ENCODE peak calls at places on chromosomes 1 and 21, in nine cellular contexts. C, Z, I, W, O, Q, Y, L and G are unnamed samples. For H3K9me3, the result is how much of the 10 kb centered on the place peaks cover.

GRCh38 chr1:234957330-234958065 is 171.1 kb downstream of the TOMM20 start:
- DNase-seq in C (peak), Z (peak), I (peak), W (peak), O (peak), Q (no peak), Y (peak), L (peak), G (no peak)

GRCh38 chr1:150487763-150488115 is 520 bp downstream of the TARS2 start:
- DNase-seq in C (no peak), Z (no peak), I (no peak), W (no peak), O (no peak), Q (no peak), Y (no peak), L (no peak), G (no peak)

GRCh38 chr21:41848533-41848932 is 30.6 kb downstream of the PRDM15 start:
- DNase-seq in C (no peak), Z (no peak), I (no peak), W (no peak), O (no peak), Q (no peak), Y (no peak), L (peak), G (no peak)

GRCh38 chr1:25784575-25785051 is 15.4 kb upstream of the SELENON start:
- DNase-seq in C (no peak), Z (no peak), I (no peak), W (no peak), O (no peak), Q (peak), Y (no peak), L (peak), G (no peak)

GRCh38 chr1:88180449-88181108 is 503.5 kb upstream of the PKN2 start:
- DNase-seq in C (peak), Z (peak), I (peak), W (peak), O (peak), Q (peak), Y (peak), L (peak), G (peak)

GRCh38 chr1:76433528-76433927 is 359.0 kb downstream of the ST6GALNAC3 start:
- DNase-seq in C (no peak), Z (no peak), I (no peak), W (no peak), O (no peak), Q (no peak), Y (no peak), L (no peak), G (no peak)

GRCh38 chr1:175073054-175073453 is 5.4 kb downstream of the TNN start:
- DNase-seq in C (no peak), Z (no peak), I (no peak), W (no peak), O (peak), Q (no peak), Y (no peak), L (no peak), G (no peak)

GRCh38 chr1:34663031-34663430 is 91.8 kb upstream of the GJB5 start:
- DNase-seq in C (no peak), Z (no peak), I (no peak), W (no peak), O (no peak), Q (no peak), Y (no peak), L (no peak), G (no peak)

GRCh38 chr1:6116137-6116536 is 64.0 kb downstream of the CHD5 start:
- DNase-seq in C (no peak), Z (no peak), I (no peak), W (no peak), O (no peak), Q (no peak), Y (no peak), L (peak), G (no peak)

GRCh38 chr1:228089520-228090380 is 7.2 kb downstream of the ARF1 start:
- DNase-seq in C (no peak), Z (no peak), I (no peak), W (no peak), O (no peak), Q (peak), Y (no peak), L (no peak), G (no peak)
- H3K9me3 ChIP-seq in C (under half), Z (under half), I (under half), W (under half), O (under half), Q (under half), Y (under half), L (under half), G (under half)

DNA sequence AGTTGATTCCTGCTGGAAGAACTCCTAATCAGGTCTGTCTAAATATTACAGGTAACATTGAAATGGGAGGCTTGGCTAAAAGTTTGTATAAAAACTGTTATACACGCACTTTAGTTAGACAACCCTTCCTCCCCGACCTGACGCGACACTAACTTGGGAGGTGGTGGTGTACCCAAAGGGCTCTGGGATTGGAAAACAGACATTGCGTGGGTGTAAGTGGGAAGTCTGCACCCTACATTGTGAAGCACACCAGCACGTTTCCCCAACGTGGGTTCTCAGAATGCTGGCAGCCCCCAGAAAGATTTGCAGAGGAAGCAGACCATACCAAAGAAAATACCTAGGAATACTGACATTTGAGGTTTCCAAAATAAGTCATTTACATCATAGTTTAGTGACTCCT is 16.8 kb downstream of the OR2T11 start:
- DNase-seq in C (no peak), Z (no peak), I (no peak), W (no peak), O (no peak), Q (no peak), Y (no peak), L (no peak), G (no peak)
- H3K9me3 ChIP-seq in C (under half), Z (under half), I (under half), W (under half), O (under half), Q (under half), Y (under half), L (under half), G (under half)

GRCh38 chr1:152741656-152742055 is 16.2 kb upstream of the KPRP start:
- DNase-seq in C (no peak), Z (no peak), I (no peak), W (no peak), O (no peak), Q (no peak), Y (peak), L (no peak), G (no peak)

GRCh38 chr1:152745289-152745704 is 12.5 kb upstream of the KPRP start:
- DNase-seq in C (no peak), Z (no peak), I (no peak), W (no peak), O (no peak), Q (no peak), Y (peak), L (no peak), G (no peak)

GRCh38 chr1:152735648-152736047 is 22.2 kb upstream of the KPRP start:
- DNase-seq in C (no peak), Z (no peak), I (no peak), W (no peak), O (no peak), Q (no peak), Y (peak), L (no peak), G (no peak)

GRCh38 chr1:152743371-152744145 is 14.3 kb upstream of the KPRP start:
- DNase-seq in C (no peak), Z (no peak), I (no peak), W (no peak), O (no peak), Q (no peak), Y (no peak), L (no peak), G (no peak)

GRCh38 chr1:152739841-152740240 is 18.0 kb upstream of the KPRP start:
- DNase-seq in C (no peak), Z (no peak), I (no peak), W (no peak), O (no peak), Q (no peak), Y (no peak), L (no peak), G (no peak)
- H3K9me3 ChIP-seq in C (under half), Z (under half), I (under half), W (under half), O (under half), Q (under half), Y (under half), L (under half), G (under half)

DNA sequence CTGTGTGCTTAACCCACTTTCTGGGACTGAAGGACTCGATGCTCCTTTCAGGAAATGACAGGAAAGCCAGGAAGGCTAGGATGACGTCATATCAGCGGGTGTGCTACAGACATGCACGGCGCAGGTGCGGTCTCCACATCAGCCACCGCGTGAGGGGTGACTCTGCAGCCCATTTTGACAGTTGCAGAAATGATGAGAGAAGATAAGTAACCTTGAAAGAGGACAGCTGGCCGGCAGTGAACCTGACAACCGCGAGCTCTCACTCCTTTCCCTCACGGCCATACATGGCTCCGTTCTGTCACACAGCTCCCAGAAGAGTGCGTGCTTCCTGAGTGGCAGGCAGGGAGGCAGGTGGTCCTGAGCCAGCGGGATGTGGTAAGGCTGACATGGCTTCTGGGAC is 1.7 kb upstream of the KRTAP10-5 start:
- DNase-seq in C (no peak), Z (no peak), I (no peak), W (peak), O (no peak), Q (no peak), Y (no peak), L (no peak), G (no peak)
- H3K9me3 ChIP-seq in C (under half), Z (under half), I (under half), W (under half), O (under half), Q (under half), Y (under half), L (under half), G (under half)

DNA sequence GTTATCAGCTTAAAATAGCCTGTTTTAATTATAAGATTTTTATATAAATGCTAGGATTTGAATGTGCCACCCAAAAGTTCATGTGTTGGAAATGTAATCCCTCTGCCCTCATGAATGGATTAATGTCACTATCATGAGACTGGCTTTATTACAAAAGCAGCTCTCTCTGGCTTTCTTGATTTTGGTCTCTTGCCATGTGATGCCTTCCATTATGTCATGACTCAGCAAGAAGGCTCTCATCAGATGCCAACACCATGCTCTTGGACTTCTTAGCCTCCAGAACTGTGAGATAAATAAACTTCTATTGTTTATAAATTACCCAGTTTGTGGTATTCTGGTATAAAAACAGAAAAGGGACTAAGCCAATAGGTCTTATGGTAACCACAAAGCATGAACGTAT is 6.9 kb upstream of the PRSS38 start:
- DNase-seq in C (no peak), Z (no peak), I (no peak), W (no peak), O (no peak), Q (no peak), Y (no peak), L (no peak), G (no peak)
- H3K9me3 ChIP-seq in C (under half), Z (under half), I (under half), W (under half), O (under half), Q (under half), Y (under half), L (under half), G (under half)